ENCODE peak calls at places on chromosomes 5 and 9, in seven cellular contexts. G, H, A, R, X, I and S are unnamed samples.

GRCh38 chr5:73534001-73534547 is 31.4 kb downstream of the ANKRA2 start:
- DNase-seq in G (no peak), H (no peak), A (no peak), R (no peak), X (no peak), I (no peak), S (no peak)

GRCh38 chr9:73050887-73051550 is 98.2 kb upstream of the ALDH1A1 start:
- DNase-seq in G (peak; percentile 7), H (no peak), A (no peak), R (peak; percentile 59), X (no peak), I (no peak), S (no peak)

GRCh38 chr9:92564982-92565381 is 29.2 kb upstream of the ECM2 start:
- DNase-seq in G (no peak), H (no peak), A (no peak), R (no peak), X (no peak), I (no peak), S (no peak)

GRCh38 chr9:124759327-124759726 is 11.8 kb downstream of the NR6A1 start:
- DNase-seq in G (no peak), H (no peak), A (no peak), R (no peak), X (no peak), I (no peak), S (no peak)

GRCh38 chr5:75243510-75243909 is 6.8 kb upstream of the ANKRD31 start:
- DNase-seq in G (no peak), H (no peak), A (no peak), R (no peak), X (no peak), I (no peak), S (no peak)

GRCh38 chr9:4689687-4690104 is 10.3 kb downstream of the CDC37L1 start:
- DNase-seq in G (no peak), H (no peak), A (no peak), R (no peak), X (peak; percentile 51), I (no peak), S (no peak)

GRCh38 chr5:149410721-149411432 is 31.8 kb upstream of the IL17B start:
- DNase-seq in G (no peak), H (no peak), A (no peak), R (peak; percentile 30), X (no peak), I (no peak), S (no peak)

GRCh38 chr5:92662741-92663140 is 918.3 kb downstream of the NR2F1-AS1 start:
- DNase-seq in G (no peak), H (no peak), A (no peak), R (no peak), X (no peak), I (no peak), S (no peak)

GRCh38 chr9:86902606-86903460 is 44.5 kb downstream of the GAS1 start:
- DNase-seq in G (no peak), H (no peak), A (peak; percentile 26), R (no peak), X (no peak), I (no peak), S (no peak)

GRCh38 chr9:133505901-133506652 is 18.7 kb downstream of the MYMK start:
- DNase-seq in G (no peak), H (no peak), A (peak; percentile 88), R (no peak), X (no peak), I (peak; percentile 83), S (no peak)

GRCh38 chr9:101201626-101202025 is 173.1 kb downstream of the PLPPR1 start:
- DNase-seq in G (no peak), H (no peak), A (no peak), R (peak; percentile 28), X (no peak), I (no peak), S (no peak)

GRCh38 chr9:72703574-72703973 is 182.2 kb downstream of the TMC1 start:
- DNase-seq in G (no peak), H (no peak), A (no peak), R (no peak), X (peak; percentile 4), I (no peak), S (no peak)

GRCh38 chr5:16791036-16791705 is 144.9 kb downstream of the MYO10 start:
- DNase-seq in G (peak; percentile 37), H (no peak), A (peak; percentile 69), R (peak; percentile 36), X (peak; percentile 24), I (peak; percentile 66), S (peak; percentile 97)

GRCh38 chr5:41511241-41511640 is 840 bp upstream of the PLCXD3 start:
- DNase-seq in G (no peak), H (no peak), A (peak; percentile 19), R (no peak), X (no peak), I (no peak), S (no peak)

GRCh38 chr5:76050131-76050530 is 33.1 kb upstream of the SV2C start:
- DNase-seq in G (no peak), H (no peak), A (no peak), R (no peak), X (no peak), I (no peak), S (no peak)

GRCh38 chr5:123997354-123998215 is 485.6 kb downstream of the CSNK1G3 start:
- DNase-seq in G (no peak), H (no peak), A (peak; percentile 41), R (no peak), X (no peak), I (no peak), S (no peak)

GRCh38 chr5:179914032-179914755 is 6.5 kb upstream of the TBC1D9B start:
- DNase-seq in G (no peak), H (no peak), A (no peak), R (peak; percentile 34), X (no peak), I (no peak), S (no peak)

GRCh38 chr5:160537940-160538339 is 116.3 kb downstream of the PTTG1 start:
- DNase-seq in G (no peak), H (no peak), A (no peak), R (no peak), X (no peak), I (no peak), S (no peak)

GRCh38 chr9:126327016-126327749 is 554 bp downstream of the MVB12B start:
- DNase-seq in G (no peak), H (no peak), A (peak; percentile 86), R (no peak), X (no peak), I (no peak), S (no peak)

GRCh38 chr5:2284678-2285077 is 402.0 kb upstream of the IRX4 start:
- DNase-seq in G (no peak), H (no peak), A (no peak), R (no peak), X (no peak), I (no peak), S (no peak)

GRCh38 chr9:86093788-86094555 is 5.4 kb downstream of the GOLM1 start:
- DNase-seq in G (peak; percentile 33), H (no peak), A (no peak), R (peak; percentile 95), X (peak; percentile 17), I (no peak), S (no peak)

GRCh38 chr5:82168294-82168693 is 109.9 kb downstream of the RPS23 start:
- DNase-seq in G (no peak), H (no peak), A (no peak), R (no peak), X (no peak), I (no peak), S (no peak)

GRCh38 chr5:89265511-89266169 is 382.7 kb upstream of the MEF2C start:
- DNase-seq in G (no peak), H (no peak), A (no peak), R (no peak), X (no peak), I (no peak), S (no peak)

GRCh38 chr5:96690906-96691305 is 28.7 kb downstream of the CAST start:
- DNase-seq in G (no peak), H (no peak), A (no peak), R (no peak), X (no peak), I (no peak), S (no peak)

GRCh38 chr5:96683392-96683791 is 21.2 kb downstream of the CAST start:
- DNase-seq in G (no peak), H (no peak), A (no peak), R (no peak), X (no peak), I (no peak), S (no peak)

GRCh38 chr5:96683810-96684209 is 21.6 kb downstream of the CAST start:
- DNase-seq in G (no peak), H (no peak), A (no peak), R (no peak), X (no peak), I (no peak), S (no peak)

GRCh38 chr5:96687812-96688453 is 25.8 kb downstream of the CAST start:
- DNase-seq in G (peak; percentile 39), H (no peak), A (peak; percentile 68), R (peak; percentile 49), X (no peak), I (peak; percentile 66), S (peak; percentile 8)

GRCh38 chr5:96687080-96687479 is 24.9 kb downstream of the CAST start:
- DNase-seq in G (no peak), H (no peak), A (no peak), R (no peak), X (no peak), I (no peak), S (no peak)
- H3K9ac ChIP-seq in G (no peak overlapping the region), H (no peak overlapping the region), A (no peak overlapping the region), R (no peak overlapping the region), X (no peak overlapping the region), I (no peak overlapping the region), S (no peak overlapping the region)

GRCh38 chr9:70924380-70924779 is 197.0 kb downstream of the TRPM3 start:
- DNase-seq in G (no peak), H (no peak), A (no peak), R (no peak), X (no peak), I (no peak), S (no peak)
- TF ChIP-seq POLR2AphosphoS5 in G (no peak), H (no peak), A (no peak), R (no peak), X (no peak), I (no peak), S (no peak)

GRCh38 chr5:139263431-139263975 is 30.0 kb upstream of the MATR3 start:
- DNase-seq in G (no peak), H (no peak), A (no peak), R (no peak), X (no peak), I (peak; percentile 32), S (no peak)

GRCh38 chr5:139267481-139267880 is 26.1 kb upstream of the MATR3 start:
- DNase-seq in G (no peak), H (no peak), A (no peak), R (no peak), X (no peak), I (no peak), S (no peak)

GRCh38 chr5:139256820-139257219 is 36.7 kb upstream of the MATR3 start:
- DNase-seq in G (no peak), H (no peak), A (no peak), R (no peak), X (no peak), I (no peak), S (no peak)

GRCh38 chr5:139262414-139263139 is 31.0 kb upstream of the MATR3 start:
- DNase-seq in G (peak; percentile 83), H (peak; percentile 88), A (peak; percentile 87), R (peak; percentile 70), X (peak; percentile 40), I (peak; percentile 73), S (peak; percentile 85)
- H3K27ac ChIP-seq in G (no peak overlapping the region), H (no peak overlapping the region), A (peak overlapping the region; percentile 39), R (no peak overlapping the region), X (no peak overlapping the region), I (peak overlapping the region; percentile 34), S (peak overlapping the region; percentile 80)

GRCh38 chr5:138649316-138649720 is 74.1 kb upstream of the HSPA9 start:
- DNase-seq in G (no peak), H (no peak), A (no peak), R (no peak), X (no peak), I (no peak), S (no peak)
- H3K9ac ChIP-seq in G (no peak overlapping the region), H (no peak overlapping the region), A (no peak overlapping the region), R (no peak overlapping the region), X (no peak overlapping the region), I (no peak overlapping the region), S (no peak overlapping the region)